ENCODE peak calls at places on chromosomes 6 and 20, in seven cellular contexts. One of them, this sample, is unnamed.
A peak's percentile ranks its signal among the peaks of the same experiment; 100 is the strongest.

GRCh38 chr20:41141153-41141815 is 3.9 kb downstream of the PLCG1 start:
- DNase-seq in GM10248: no peak
- DNase-seq in fibroblast of pulmonary artery: peak; percentile 45
- DNase-seq in dorsolateral prefrontal cortex: no peak
- DNase-seq in fibroblast of villous mesenchyme: peak; percentile 80
- DNase-seq in HL-60: no peak
- DNase-seq in fibroblast of the aortic adventitia: no peak
- DNase-seq in this sample: no peak

GRCh38 chr6:17624396-17624795 is 24.3 kb downstream of the FAM8A1 start:
- DNase-seq in GM10248: no peak
- DNase-seq in fibroblast of pulmonary artery: no peak
- DNase-seq in dorsolateral prefrontal cortex: no peak
- DNase-seq in fibroblast of villous mesenchyme: no peak
- DNase-seq in HL-60: no peak
- DNase-seq in fibroblast of the aortic adventitia: no peak
- DNase-seq in this sample: no peak

GRCh38 chr6:114167583-114168576 is 174.9 kb downstream of the HS3ST5 start:
- DNase-seq in GM10248: no peak
- DNase-seq in fibroblast of pulmonary artery: no peak
- DNase-seq in dorsolateral prefrontal cortex: no peak
- DNase-seq in fibroblast of villous mesenchyme: no peak
- DNase-seq in HL-60: no peak
- DNase-seq in fibroblast of the aortic adventitia: no peak
- DNase-seq in this sample: no peak

GRCh38 chr6:157107915-157108651 is 215.2 kb downstream of the TMEM242 start:
- DNase-seq in GM10248: no peak
- DNase-seq in fibroblast of pulmonary artery: peak; percentile 97
- DNase-seq in dorsolateral prefrontal cortex: no peak
- DNase-seq in fibroblast of villous mesenchyme: peak; percentile 95
- DNase-seq in HL-60: no peak
- DNase-seq in fibroblast of the aortic adventitia: peak; percentile 96
- DNase-seq in this sample: no peak

GRCh38 chr20:63473555-63474449 is 1.3 kb upstream of the KCNQ2 start:
- DNase-seq in GM10248: no peak
- DNase-seq in fibroblast of pulmonary artery: no peak
- DNase-seq in dorsolateral prefrontal cortex: no peak
- DNase-seq in fibroblast of villous mesenchyme: no peak
- DNase-seq in HL-60: no peak
- DNase-seq in fibroblast of the aortic adventitia: no peak
- DNase-seq in this sample: no peak

GRCh38 chr20:49685809-49686208 is 27.9 kb downstream of the B4GALT5 start:
- DNase-seq in GM10248: no peak
- DNase-seq in fibroblast of pulmonary artery: peak; percentile 74
- DNase-seq in dorsolateral prefrontal cortex: no peak
- DNase-seq in fibroblast of villous mesenchyme: peak; percentile 55
- DNase-seq in HL-60: no peak
- DNase-seq in fibroblast of the aortic adventitia: peak; percentile 84
- DNase-seq in this sample: no peak

GRCh38 chr6:31568537-31568961 is 3.5 kb upstream of the LTA start:
- DNase-seq in GM10248: peak; percentile 74
- DNase-seq in fibroblast of pulmonary artery: no peak
- DNase-seq in dorsolateral prefrontal cortex: no peak
- DNase-seq in fibroblast of villous mesenchyme: no peak
- DNase-seq in HL-60: peak; percentile 66
- DNase-seq in fibroblast of the aortic adventitia: no peak
- DNase-seq in this sample: peak; percentile 87

GRCh38 chr6:11343963-11344714 is 111.7 kb upstream of the NEDD9 start:
- DNase-seq in GM10248: no peak
- DNase-seq in fibroblast of pulmonary artery: no peak
- DNase-seq in dorsolateral prefrontal cortex: no peak
- DNase-seq in fibroblast of villous mesenchyme: no peak
- DNase-seq in HL-60: no peak
- DNase-seq in fibroblast of the aortic adventitia: no peak
- DNase-seq in this sample: no peak

GRCh38 chr20:63935447-63935846 is 20.8 kb downstream of the UCKL1 start:
- DNase-seq in GM10248: no peak
- DNase-seq in fibroblast of pulmonary artery: no peak
- DNase-seq in dorsolateral prefrontal cortex: no peak
- DNase-seq in fibroblast of villous mesenchyme: no peak
- DNase-seq in HL-60: no peak
- DNase-seq in fibroblast of the aortic adventitia: no peak
- DNase-seq in this sample: no peak

GRCh38 chr6:105442369-105442768 is 39.5 kb upstream of the PREP start:
- DNase-seq in GM10248: no peak
- DNase-seq in fibroblast of pulmonary artery: no peak
- DNase-seq in dorsolateral prefrontal cortex: no peak
- DNase-seq in fibroblast of villous mesenchyme: no peak
- DNase-seq in HL-60: no peak
- DNase-seq in fibroblast of the aortic adventitia: no peak
- DNase-seq in this sample: no peak

GRCh38 chr6:12844284-12845223 is 128.0 kb downstream of the PHACTR1 start:
- DNase-seq in GM10248: peak; percentile 32
- DNase-seq in fibroblast of pulmonary artery: peak; percentile 41
- DNase-seq in dorsolateral prefrontal cortex: no peak
- DNase-seq in fibroblast of villous mesenchyme: peak; percentile 22
- DNase-seq in HL-60: no peak
- DNase-seq in fibroblast of the aortic adventitia: peak; percentile 23
- DNase-seq in this sample: no peak

GRCh38 chr6:143110572-143110971 is 49.9 kb downstream of the AIG1 start:
- DNase-seq in GM10248: no peak
- DNase-seq in fibroblast of pulmonary artery: no peak
- DNase-seq in dorsolateral prefrontal cortex: no peak
- DNase-seq in fibroblast of villous mesenchyme: peak; percentile 20
- DNase-seq in HL-60: no peak
- DNase-seq in fibroblast of the aortic adventitia: no peak
- DNase-seq in this sample: no peak

GRCh38 chr20:10501377-10501776 is 66.3 kb downstream of the SLX4IP start:
- DNase-seq in GM10248: no peak
- DNase-seq in fibroblast of pulmonary artery: no peak
- DNase-seq in dorsolateral prefrontal cortex: no peak
- DNase-seq in fibroblast of villous mesenchyme: no peak
- DNase-seq in HL-60: peak; percentile 98
- DNase-seq in fibroblast of the aortic adventitia: peak; percentile 25
- DNase-seq in this sample: peak; percentile 54

GRCh38 chr6:5361371-5361770 is 100.1 kb downstream of the FARS2 start:
- DNase-seq in GM10248: no peak
- DNase-seq in fibroblast of pulmonary artery: peak; percentile 91
- DNase-seq in dorsolateral prefrontal cortex: no peak
- DNase-seq in fibroblast of villous mesenchyme: no peak
- DNase-seq in HL-60: no peak
- DNase-seq in fibroblast of the aortic adventitia: peak; percentile 92
- DNase-seq in this sample: no peak

GRCh38 chr6:131257104-131257503 is 121.8 kb downstream of the AKAP7 start:
- DNase-seq in GM10248: no peak
- DNase-seq in fibroblast of pulmonary artery: no peak
- DNase-seq in dorsolateral prefrontal cortex: no peak
- DNase-seq in fibroblast of villous mesenchyme: no peak
- DNase-seq in HL-60: no peak
- DNase-seq in fibroblast of the aortic adventitia: no peak
- DNase-seq in this sample: no peak

GRCh38 chr6:45608252-45608911 is 230.6 kb upstream of the SUPT3H start:
- DNase-seq in GM10248: no peak
- DNase-seq in fibroblast of pulmonary artery: peak; percentile 57
- DNase-seq in dorsolateral prefrontal cortex: no peak
- DNase-seq in fibroblast of villous mesenchyme: peak; percentile 69
- DNase-seq in HL-60: no peak
- DNase-seq in fibroblast of the aortic adventitia: no peak
- DNase-seq in this sample: no peak

GRCh38 chr6:45707188-45707587 is 308.5 kb downstream of the CLIC5 start:
- DNase-seq in GM10248: no peak
- DNase-seq in fibroblast of pulmonary artery: no peak
- DNase-seq in dorsolateral prefrontal cortex: no peak
- DNase-seq in fibroblast of villous mesenchyme: no peak
- DNase-seq in HL-60: no peak
- DNase-seq in fibroblast of the aortic adventitia: no peak
- DNase-seq in this sample: no peak

GRCh38 chr20:967796-968742 is 34.0 kb downstream of the RSPO4 start:
- DNase-seq in GM10248: no peak
- DNase-seq in fibroblast of pulmonary artery: peak; percentile 48
- DNase-seq in dorsolateral prefrontal cortex: no peak
- DNase-seq in fibroblast of villous mesenchyme: peak; percentile 23
- DNase-seq in HL-60: peak; percentile 21
- DNase-seq in fibroblast of the aortic adventitia: peak; percentile 39
- DNase-seq in this sample: no peak

GRCh38 chr6:64713175-64713574 is 993.9 kb downstream of the EYS start:
- DNase-seq in GM10248: no peak
- DNase-seq in fibroblast of pulmonary artery: no peak
- DNase-seq in dorsolateral prefrontal cortex: no peak
- DNase-seq in fibroblast of villous mesenchyme: no peak
- DNase-seq in HL-60: no peak
- DNase-seq in fibroblast of the aortic adventitia: no peak
- DNase-seq in this sample: no peak

GRCh38 chr6:29753309-29753644 is 30.0 kb downstream of the HLA-F start:
- DNase-seq in GM10248: no peak
- DNase-seq in fibroblast of pulmonary artery: no peak
- DNase-seq in dorsolateral prefrontal cortex: no peak
- DNase-seq in fibroblast of villous mesenchyme: no peak
- DNase-seq in HL-60: no peak
- DNase-seq in fibroblast of the aortic adventitia: no peak
- DNase-seq in this sample: no peak
- TF ChIP-seq CTCF in GM10248: no peak
- TF ChIP-seq CTCF in fibroblast of pulmonary artery: no peak
- TF ChIP-seq CTCF in dorsolateral prefrontal cortex: no peak
- TF ChIP-seq CTCF in fibroblast of villous mesenchyme: no peak
- TF ChIP-seq CTCF in HL-60: no peak
- TF ChIP-seq CTCF in fibroblast of the aortic adventitia: no peak
- TF ChIP-seq CTCF in this sample: peak; percentile 56

DNA sequence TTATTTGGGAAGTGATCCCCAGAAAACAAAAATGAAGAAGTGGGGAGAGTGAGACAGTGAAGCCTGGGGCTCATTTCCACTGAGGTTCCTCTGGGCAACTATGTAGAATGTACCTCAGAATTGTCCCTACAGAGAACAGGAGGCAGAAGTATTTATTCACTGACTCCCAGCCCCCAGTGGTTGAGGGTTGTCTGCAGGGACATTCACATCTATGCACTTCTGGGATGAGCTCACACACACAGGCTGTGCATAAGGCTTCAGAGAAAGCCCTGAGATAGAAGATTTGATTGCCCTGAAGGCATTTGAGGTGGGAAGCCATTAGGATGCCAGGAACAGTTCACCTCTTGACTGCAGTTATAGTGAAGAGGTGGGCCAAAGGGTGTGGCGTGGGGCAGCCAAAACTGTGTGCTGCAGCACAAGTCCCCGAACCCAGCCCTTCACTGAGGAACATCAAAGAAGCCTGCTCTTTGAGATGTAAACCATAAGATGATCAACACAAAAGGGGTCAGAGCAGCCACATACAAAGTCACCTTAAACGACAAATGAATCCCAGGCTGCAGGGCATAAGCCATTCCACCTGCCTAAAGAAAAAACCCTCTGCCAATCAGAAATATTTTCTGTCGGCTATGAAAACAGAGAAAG is 853.8 kb upstream of the FLRT3 start:
- DNase-seq in GM10248: no peak
- DNase-seq in fibroblast of pulmonary artery: no peak
- DNase-seq in dorsolateral prefrontal cortex: no peak
- DNase-seq in fibroblast of villous mesenchyme: no peak
- DNase-seq in HL-60: no peak
- DNase-seq in fibroblast of the aortic adventitia: no peak
- DNase-seq in this sample: no peak
- TF ChIP-seq CTCF in GM10248: no peak
- TF ChIP-seq CTCF in fibroblast of pulmonary artery: no peak
- TF ChIP-seq CTCF in dorsolateral prefrontal cortex: no peak
- TF ChIP-seq CTCF in fibroblast of villous mesenchyme: no peak
- TF ChIP-seq CTCF in HL-60: no peak
- TF ChIP-seq CTCF in fibroblast of the aortic adventitia: no peak
- TF ChIP-seq CTCF in this sample: no peak

GRCh38 chr20:53097371-53097770 is 125.2 kb downstream of the TSHZ2 start:
- DNase-seq in GM10248: no peak
- DNase-seq in fibroblast of pulmonary artery: no peak
- DNase-seq in dorsolateral prefrontal cortex: no peak
- DNase-seq in fibroblast of villous mesenchyme: no peak
- DNase-seq in HL-60: no peak
- DNase-seq in fibroblast of the aortic adventitia: no peak
- DNase-seq in this sample: no peak

GRCh38 chr20:53102361-53102760 is 130.2 kb downstream of the TSHZ2 start:
- DNase-seq in GM10248: no peak
- DNase-seq in fibroblast of pulmonary artery: no peak
- DNase-seq in dorsolateral prefrontal cortex: no peak
- DNase-seq in fibroblast of villous mesenchyme: no peak
- DNase-seq in HL-60: no peak
- DNase-seq in fibroblast of the aortic adventitia: no peak
- DNase-seq in this sample: no peak

GRCh38 chr20:53103124-53103523 is 131.0 kb downstream of the TSHZ2 start:
- DNase-seq in GM10248: no peak
- DNase-seq in fibroblast of pulmonary artery: no peak
- DNase-seq in dorsolateral prefrontal cortex: no peak
- DNase-seq in fibroblast of villous mesenchyme: no peak
- DNase-seq in HL-60: no peak
- DNase-seq in fibroblast of the aortic adventitia: no peak
- DNase-seq in this sample: no peak

GRCh38 chr20:53099851-53100250 is 127.7 kb downstream of the TSHZ2 start:
- DNase-seq in GM10248: no peak
- DNase-seq in fibroblast of pulmonary artery: no peak
- DNase-seq in dorsolateral prefrontal cortex: no peak
- DNase-seq in fibroblast of villous mesenchyme: no peak
- DNase-seq in HL-60: no peak
- DNase-seq in fibroblast of the aortic adventitia: peak; percentile 25
- DNase-seq in this sample: no peak

DNA sequence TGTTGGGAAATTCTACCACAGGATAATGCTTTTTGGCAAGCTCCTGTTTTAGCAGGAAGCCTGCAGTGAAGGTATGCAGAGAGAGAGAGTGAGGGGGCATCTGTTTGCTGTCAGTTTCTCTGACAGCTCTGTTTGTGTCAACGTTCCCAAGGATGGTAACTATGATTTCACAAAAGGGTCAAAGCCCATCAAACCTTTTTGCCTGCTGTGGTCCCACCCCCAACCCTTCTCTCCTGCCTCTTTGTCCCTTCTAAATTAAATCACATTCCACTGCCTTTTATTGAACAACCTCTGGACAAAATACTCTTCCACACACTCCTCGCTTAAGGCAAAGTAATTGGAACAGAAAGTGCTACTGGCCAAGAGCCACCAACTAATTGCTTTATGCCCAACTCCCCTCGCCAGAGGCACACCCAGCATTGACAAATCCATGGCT is 128.3 kb downstream of the TSHZ2 start:
- DNase-seq in GM10248: no peak
- DNase-seq in fibroblast of pulmonary artery: peak; percentile 51
- DNase-seq in dorsolateral prefrontal cortex: no peak
- DNase-seq in fibroblast of villous mesenchyme: peak; percentile 19
- DNase-seq in HL-60: no peak
- DNase-seq in fibroblast of the aortic adventitia: peak; percentile 4
- DNase-seq in this sample: no peak
- TF ChIP-seq CTCF in GM10248: no peak
- TF ChIP-seq CTCF in fibroblast of pulmonary artery: no peak
- TF ChIP-seq CTCF in dorsolateral prefrontal cortex: no peak
- TF ChIP-seq CTCF in fibroblast of villous mesenchyme: no peak
- TF ChIP-seq CTCF in HL-60: no peak
- TF ChIP-seq CTCF in fibroblast of the aortic adventitia: no peak
- TF ChIP-seq CTCF in this sample: no peak

DNA sequence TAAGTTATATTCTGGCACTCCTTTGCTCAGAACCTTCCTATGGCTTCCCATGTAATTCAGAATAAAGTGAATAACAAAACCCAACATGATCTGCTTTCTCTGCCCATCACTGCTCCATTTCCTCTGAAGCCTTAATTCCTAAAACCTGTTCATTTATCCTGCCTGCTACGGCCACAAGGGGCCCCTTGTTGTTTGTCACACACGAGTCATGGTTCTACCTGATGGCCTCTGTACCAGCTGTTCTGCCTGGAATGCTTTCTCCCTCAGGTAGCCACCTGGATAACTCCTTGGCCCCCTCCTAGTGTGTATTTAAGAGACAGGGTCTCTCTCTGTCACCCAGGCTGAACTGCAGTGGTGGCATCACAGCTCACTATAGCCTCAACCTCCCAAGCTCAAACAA is 26.8 kb downstream of the ERGIC3 start:
- DNase-seq in GM10248: no peak
- DNase-seq in fibroblast of pulmonary artery: no peak
- DNase-seq in dorsolateral prefrontal cortex: no peak
- DNase-seq in fibroblast of villous mesenchyme: no peak
- DNase-seq in HL-60: no peak
- DNase-seq in fibroblast of the aortic adventitia: no peak
- DNase-seq in this sample: no peak
- TF ChIP-seq CTCF in GM10248: peak; percentile 19
- TF ChIP-seq CTCF in fibroblast of pulmonary artery: peak; percentile 27
- TF ChIP-seq CTCF in dorsolateral prefrontal cortex: no peak
- TF ChIP-seq CTCF in fibroblast of villous mesenchyme: peak; percentile 23
- TF ChIP-seq CTCF in HL-60: no peak
- TF ChIP-seq CTCF in fibroblast of the aortic adventitia: no peak
- TF ChIP-seq CTCF in this sample: peak; percentile 11

This sample was measured in CD14-positive monocyte.